ENCODE peak calls at places on chromosomes 16 and 17, in seven cellular contexts. H is H54, W is ascending aorta, F is T-helper 17 cell, O is HFFc6, D is SW480, X is OCI-M1. A is an unnamed sample.

GRCh38 chr16:87056551-87056950 is 260.6 kb downstream of the C16orf95 start:
- DNase-seq in X (no peak), D (no peak), F (no peak), W (no peak), O (no peak), H (no peak), A (no peak)

GRCh38 chr17:32515677-32516383 is 29.0 kb downstream of the CDK5R1 start:
- DNase-seq in D (no peak), X (no peak), H (no peak), F (no peak), W (no peak), O (no peak), A (no peak)

GRCh38 chr16:64250866-64251265 is 871.0 kb downstream of the CDH11 start:
- DNase-seq in D (no peak), X (peak), H (no peak), O (peak), W (no peak), F (no peak), A (peak)

GRCh38 chr17:74646231-74646630 is 22.7 kb upstream of the CD300E start:
- DNase-seq in X (peak), W (no peak), H (peak), F (no peak), O (no peak), D (peak), A (peak)

GRCh38 chr17:64778102-64778366 is 115.9 kb upstream of the SMURF2 start:
- DNase-seq in O (no peak), D (no peak), X (no peak), W (no peak), H (no peak), F (no peak), A (no peak)

GRCh38 chr17:40178021-40178601 is 841 bp downstream of the RAPGEFL1 start:
- DNase-seq in W (no peak), F (no peak), H (no peak), D (no peak), X (no peak), O (no peak), A (no peak)

GRCh38 chr17:49497147-49498036 is 2.3 kb downstream of the NGFR start:
- DNase-seq in F (peak), H (no peak), W (peak), X (no peak), O (no peak), D (peak), A (peak)

GRCh38 chr16:87367556-87367955 is 16.0 kb downstream of the FBXO31 start:
- DNase-seq in X (no peak), W (no peak), D (no peak), H (no peak), O (no peak), F (no peak), A (no peak)

GRCh38 chr16:20291807-20292206 is 35.5 kb downstream of the GP2 start:
- DNase-seq in O (no peak), F (no peak), D (no peak), X (no peak), H (no peak), W (no peak), A (no peak)

GRCh38 chr16:85296859-85297698 is 184.8 kb upstream of the CIBAR2 start:
- DNase-seq in W (no peak), H (peak), D (peak), X (peak), O (peak), F (peak), A (peak)

GRCh38 chr16:89909777-89910716 is 8.6 kb upstream of the MC1R start:
- DNase-seq in W (no peak), H (peak), D (peak), O (peak), F (peak), X (peak), A (peak)

GRCh38 chr16:83482545-83483162 is 325.1 kb upstream of the HSBP1 start:
- DNase-seq in X (no peak), O (no peak), D (no peak), W (no peak), F (no peak), H (no peak), A (no peak)

GRCh38 chr17:42980766-42981397 is 517 bp downstream of the RUNDC1 start:
- DNase-seq in H (no peak), W (no peak), X (peak), O (peak), D (peak), F (peak), A (peak)

GRCh38 chr17:78347453-78347852 is 12.4 kb downstream of the SOCS3 start:
- DNase-seq in H (no peak), X (no peak), F (no peak), O (no peak), D (no peak), W (no peak), A (no peak)